ENCODE peak calls at places on chromosomes 6 and 20, in six cellular contexts. V is hippocampal formation, U is SW 1271, R is caudate nucleus, E is heart left ventricle, T is AG20443. N is an unnamed sample.

GRCh38 chr20:59805786-59806577 is 127.5 kb downstream of the SYCP2 start:
- DNase-seq in R (no peak), U (no peak), V (no peak), E (no peak), T (no peak), N (peak; percentile 47)

GRCh38 chr20:44805991-44806729 is 4.2 kb downstream of the RIMS4 start:
- DNase-seq in R (no peak), E (peak; percentile 26), U (no peak), V (peak; percentile 31), T (peak; percentile 64), N (peak; percentile 73)

GRCh38 chr6:30744054-30744805 is at the start of gene IER3:
- DNase-seq in V (peak; percentile 46), R (peak; percentile 13), T (peak; percentile 80), U (peak; percentile 83), E (peak; percentile 90), N (peak; percentile 91)

GRCh38 chr6:4637691-4638433 is 138.3 kb upstream of the CDYL start:
- DNase-seq in T (peak; percentile 77), V (no peak), U (no peak), E (no peak), R (no peak), N (no peak)

GRCh38 chr20:38723069-38723981 is 961 bp upstream of the SLC32A1 start:
- DNase-seq in E (no peak), R (no peak), V (no peak), U (no peak), T (no peak), N (no peak)

GRCh38 chr20:9999660-10000059 is 35.1 kb upstream of the ANKEF1 start:
- DNase-seq in E (peak; percentile 32), R (no peak), V (peak; percentile 3), T (no peak), U (no peak), N (no peak)

GRCh38 chr6:149545258-149545753 is 537 bp downstream of the PPIL4 start:
- DNase-seq in U (peak; percentile 28), E (peak; percentile 39), R (no peak), T (peak; percentile 66), V (peak; percentile 6), N (peak; percentile 65)

GRCh38 chr6:98525860-98526259 is 308.5 kb upstream of the POU3F2 start:
- DNase-seq in R (no peak), E (no peak), T (no peak), U (no peak), V (no peak), N (no peak)

GRCh38 chr6:161503570-161503969 is 229.7 kb upstream of the AGPAT4 start:
- DNase-seq in V (no peak), U (no peak), T (no peak), E (no peak), R (no peak), N (no peak)

GRCh38 chr20:35443003-35443402 is 5.0 kb upstream of the GDF5 start:
- DNase-seq in T (peak; percentile 87), R (no peak), E (no peak), U (no peak), V (no peak), N (no peak)

GRCh38 chr6:11362481-11363018 is 130.1 kb upstream of the NEDD9 start:
- DNase-seq in E (no peak), T (no peak), V (no peak), R (no peak), U (no peak), N (no peak)

GRCh38 chr6:13229205-13230085 is 98.9 kb downstream of the TBC1D7 start:
- DNase-seq in R (no peak), E (no peak), V (no peak), U (no peak), T (no peak), N (no peak)

GRCh38 chr6:151325075-151326050 is 66.0 kb downstream of the ZBTB2 start:
- DNase-seq in V (peak; percentile 16), E (peak; percentile 73), T (peak; percentile 67), U (peak; percentile 39), R (no peak), N (peak; percentile 84)

GRCh38 chr6:40484066-40484465 is 103.1 kb downstream of the LRFN2 start:
- DNase-seq in T (no peak), R (no peak), V (no peak), E (no peak), U (no peak), N (no peak)

GRCh38 chr6:121504227-121504626 is 68.8 kb downstream of the GJA1 start:
- DNase-seq in R (no peak), T (peak; percentile 58), E (no peak), U (no peak), V (no peak), N (no peak)

GRCh38 chr6:170454512-170455285 is 98.4 kb downstream of the PSMB1 start:
- DNase-seq in R (no peak), U (no peak), E (peak; percentile 58), T (no peak), V (no peak), N (no peak)

GRCh38 chr6:107116328-107116892 is 1.1 kb upstream of the BEND3 start:
- DNase-seq in E (no peak), V (no peak), U (no peak), R (peak; percentile 17), T (peak; percentile 25), N (no peak)

GRCh38 chr20:3406481-3407425 is 716 bp downstream of the DNAAF9 start:
- DNase-seq in E (peak; percentile 71), U (no peak), T (peak; percentile 58), R (peak; percentile 57), V (peak; percentile 70), N (no peak)

GRCh38 chr6:167576798-167577528 is 249.7 kb upstream of the AFDN start:
- DNase-seq in V (no peak), R (no peak), U (no peak), T (no peak), E (no peak), N (peak; percentile 54)

GRCh38 chr6:32153252-32153834 is 598 bp upstream of the PPT2 start:
- DNase-seq in T (no peak), E (peak; percentile 71), U (peak; percentile 92), V (peak; percentile 36), R (no peak), N (peak; percentile 71)

GRCh38 chr6:25477006-25477590 is 174.9 kb upstream of the SCGN start:
- DNase-seq in U (no peak), T (no peak), E (no peak), R (no peak), V (no peak), N (no peak)

GRCh38 chr6:169487579-169488205 is 214.1 kb downstream of the WDR27 start:
- DNase-seq in U (no peak), E (no peak), T (no peak), R (no peak), V (peak; percentile 17), N (no peak)

N was measured in sciatic nerve.